ENCODE peak calls at places on chromosomes 2 and 18, in eight cellular contexts. One of them, this sample, is unnamed.
A peak's percentile ranks its signal among the peaks of the same experiment; 100 is the strongest.

GRCh38 chr18:35369126-35369525 is 8.0 kb downstream of the ZNF396 start:
- DNase-seq in HCT116: no peak
- DNase-seq in cardiac muscle cell: no peak
- DNase-seq in aorta: no peak
- DNase-seq in CD4-positive, alpha-beta memory T cell: no peak
- DNase-seq in hepatocyte: no peak
- DNase-seq in GM23248: peak; percentile 74
- DNase-seq in adrenal gland: no peak
- DNase-seq in this sample: no peak

GRCh38 chr2:236998758-236999157 is 86.9 kb upstream of the COPS8 start:
- DNase-seq in HCT116: no peak
- DNase-seq in cardiac muscle cell: no peak
- DNase-seq in aorta: no peak
- DNase-seq in CD4-positive, alpha-beta memory T cell: no peak
- DNase-seq in hepatocyte: no peak
- DNase-seq in GM23248: peak; percentile 21
- DNase-seq in adrenal gland: no peak
- DNase-seq in this sample: no peak

GRCh38 chr2:33529771-33530481 is 53.5 kb downstream of the RASGRP3 start:
- DNase-seq in HCT116: no peak
- DNase-seq in cardiac muscle cell: no peak
- DNase-seq in aorta: no peak
- DNase-seq in CD4-positive, alpha-beta memory T cell: no peak
- DNase-seq in hepatocyte: peak; percentile 36
- DNase-seq in GM23248: peak; percentile 98
- DNase-seq in adrenal gland: no peak
- DNase-seq in this sample: no peak

GRCh38 chr2:38178556-38179419 is 102.8 kb upstream of the CYP1B1 start:
- DNase-seq in HCT116: no peak
- DNase-seq in cardiac muscle cell: no peak
- DNase-seq in aorta: no peak
- DNase-seq in CD4-positive, alpha-beta memory T cell: no peak
- DNase-seq in hepatocyte: peak; percentile 34
- DNase-seq in GM23248: peak; percentile 92
- DNase-seq in adrenal gland: peak; percentile 46
- DNase-seq in this sample: peak; percentile 52

GRCh38 chr2:60756097-60757087 is at the start of gene PAPOLG:
- DNase-seq in HCT116: peak; percentile 76
- DNase-seq in cardiac muscle cell: peak; percentile 99
- DNase-seq in aorta: peak; percentile 99
- DNase-seq in CD4-positive, alpha-beta memory T cell: peak; percentile 93
- DNase-seq in hepatocyte: peak; percentile 99
- DNase-seq in GM23248: peak; percentile 100
- DNase-seq in adrenal gland: peak; percentile 94
- DNase-seq in this sample: peak; percentile 96

GRCh38 chr2:179812501-179812900 is 48.9 kb downstream of the ZNF385B start:
- DNase-seq in HCT116: no peak
- DNase-seq in cardiac muscle cell: no peak
- DNase-seq in aorta: no peak
- DNase-seq in CD4-positive, alpha-beta memory T cell: no peak
- DNase-seq in hepatocyte: no peak
- DNase-seq in GM23248: peak; percentile 14
- DNase-seq in adrenal gland: no peak
- DNase-seq in this sample: no peak

GRCh38 chr2:159720676-159721075 is 8.4 kb downstream of the MARCHF7 start:
- DNase-seq in HCT116: no peak
- DNase-seq in cardiac muscle cell: no peak
- DNase-seq in aorta: no peak
- DNase-seq in CD4-positive, alpha-beta memory T cell: no peak
- DNase-seq in hepatocyte: no peak
- DNase-seq in GM23248: no peak
- DNase-seq in adrenal gland: no peak
- DNase-seq in this sample: no peak

GRCh38 chr2:122703676-122704075 is 948.2 kb downstream of the TSN start:
- DNase-seq in HCT116: no peak
- DNase-seq in cardiac muscle cell: no peak
- DNase-seq in aorta: no peak
- DNase-seq in CD4-positive, alpha-beta memory T cell: no peak
- DNase-seq in hepatocyte: no peak
- DNase-seq in GM23248: no peak
- DNase-seq in adrenal gland: no peak
- DNase-seq in this sample: no peak

GRCh38 chr2:9266711-9267110 is 60.1 kb downstream of the ASAP2 start:
- DNase-seq in HCT116: no peak
- DNase-seq in cardiac muscle cell: no peak
- DNase-seq in aorta: no peak
- DNase-seq in CD4-positive, alpha-beta memory T cell: no peak
- DNase-seq in hepatocyte: no peak
- DNase-seq in GM23248: no peak
- DNase-seq in adrenal gland: no peak
- DNase-seq in this sample: no peak

GRCh38 chr2:9260411-9261037 is 53.9 kb downstream of the ASAP2 start:
- DNase-seq in HCT116: no peak
- DNase-seq in cardiac muscle cell: no peak
- DNase-seq in aorta: no peak
- DNase-seq in CD4-positive, alpha-beta memory T cell: no peak
- DNase-seq in hepatocyte: no peak
- DNase-seq in GM23248: no peak
- DNase-seq in adrenal gland: no peak
- DNase-seq in this sample: no peak

GRCh38 chr2:9261231-9261883 is 54.7 kb downstream of the ASAP2 start:
- DNase-seq in HCT116: no peak
- DNase-seq in cardiac muscle cell: no peak
- DNase-seq in aorta: no peak
- DNase-seq in CD4-positive, alpha-beta memory T cell: no peak
- DNase-seq in hepatocyte: no peak
- DNase-seq in GM23248: peak; percentile 77
- DNase-seq in adrenal gland: no peak
- DNase-seq in this sample: peak; percentile 84

GRCh38 chr2:9264301-9264700 is 57.7 kb downstream of the ASAP2 start:
- DNase-seq in HCT116: no peak
- DNase-seq in cardiac muscle cell: no peak
- DNase-seq in aorta: no peak
- DNase-seq in CD4-positive, alpha-beta memory T cell: no peak
- DNase-seq in hepatocyte: no peak
- DNase-seq in GM23248: peak; percentile 92
- DNase-seq in adrenal gland: no peak
- DNase-seq in this sample: no peak

GRCh38 chr2:9263388-9263787 is 56.8 kb downstream of the ASAP2 start:
- DNase-seq in HCT116: no peak
- DNase-seq in cardiac muscle cell: peak; percentile 57
- DNase-seq in aorta: no peak
- DNase-seq in CD4-positive, alpha-beta memory T cell: no peak
- DNase-seq in hepatocyte: no peak
- DNase-seq in GM23248: peak; percentile 54
- DNase-seq in adrenal gland: no peak
- DNase-seq in this sample: no peak
- H3K4me1 ChIP-seq in HCT116: no peaks in the 10 kb centered on the region
- H3K4me1 ChIP-seq in cardiac muscle cell: peaks cover 38% of the 10 kb centered on the region
- H3K4me1 ChIP-seq in aorta: no peaks in the 10 kb centered on the region
- H3K4me1 ChIP-seq in CD4-positive, alpha-beta memory T cell: no peaks in the 10 kb centered on the region
- H3K4me1 ChIP-seq in hepatocyte: peaks cover 31% of the 10 kb centered on the region
- H3K4me1 ChIP-seq in GM23248: peaks cover 75% of the 10 kb centered on the region
- H3K4me1 ChIP-seq in adrenal gland: peaks cover 45% of the 10 kb centered on the region
- H3K4me1 ChIP-seq in this sample: peaks cover 4% of the 10 kb centered on the region

DNA sequence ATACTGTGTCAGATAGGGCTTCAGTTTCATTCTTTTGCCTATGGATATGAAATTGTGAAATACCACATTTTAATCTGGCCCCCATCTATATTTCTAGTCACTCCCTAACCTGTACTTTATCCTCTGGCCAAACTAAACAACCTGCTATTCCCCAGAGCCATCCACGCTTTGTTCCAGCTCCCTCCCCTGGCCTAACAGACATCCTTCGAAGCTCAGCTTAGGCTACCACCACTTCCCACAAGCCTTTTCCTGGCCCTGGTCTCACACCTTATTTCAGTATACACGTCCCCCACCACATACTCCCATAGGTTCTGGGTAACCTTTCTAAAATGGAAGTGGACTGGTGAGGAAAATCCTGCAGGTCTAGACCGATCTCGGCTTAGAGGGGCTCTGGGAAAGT is 55.4 kb downstream of the MAP4K3 start:
- DNase-seq in HCT116: no peak
- DNase-seq in cardiac muscle cell: no peak
- DNase-seq in aorta: no peak
- DNase-seq in CD4-positive, alpha-beta memory T cell: no peak
- DNase-seq in hepatocyte: no peak
- DNase-seq in GM23248: no peak
- DNase-seq in adrenal gland: no peak
- DNase-seq in this sample: no peak
- H3K4me1 ChIP-seq in HCT116: no peaks in the 10 kb centered on the region
- H3K4me1 ChIP-seq in cardiac muscle cell: peaks cover 24% of the 10 kb centered on the region
- H3K4me1 ChIP-seq in aorta: peaks cover 3% of the 10 kb centered on the region
- H3K4me1 ChIP-seq in CD4-positive, alpha-beta memory T cell: no peaks in the 10 kb centered on the region
- H3K4me1 ChIP-seq in hepatocyte: peaks cover 9% of the 10 kb centered on the region
- H3K4me1 ChIP-seq in GM23248: peaks cover 29% of the 10 kb centered on the region
- H3K4me1 ChIP-seq in adrenal gland: peaks cover 54% of the 10 kb centered on the region
- H3K4me1 ChIP-seq in this sample: no peaks in the 10 kb centered on the region

GRCh38 chr2:54650612-54651011 is 72.8 kb upstream of the EML6 start:
- DNase-seq in HCT116: no peak
- DNase-seq in cardiac muscle cell: no peak
- DNase-seq in aorta: no peak
- DNase-seq in CD4-positive, alpha-beta memory T cell: no peak
- DNase-seq in hepatocyte: no peak
- DNase-seq in GM23248: no peak
- DNase-seq in adrenal gland: no peak
- DNase-seq in this sample: no peak

GRCh38 chr2:54649633-54650032 is 73.8 kb upstream of the EML6 start:
- DNase-seq in HCT116: no peak
- DNase-seq in cardiac muscle cell: no peak
- DNase-seq in aorta: no peak
- DNase-seq in CD4-positive, alpha-beta memory T cell: no peak
- DNase-seq in hepatocyte: no peak
- DNase-seq in GM23248: no peak
- DNase-seq in adrenal gland: no peak
- DNase-seq in this sample: no peak

GRCh38 chr2:54651291-54651690 is 72.2 kb upstream of the EML6 start:
- DNase-seq in HCT116: no peak
- DNase-seq in cardiac muscle cell: no peak
- DNase-seq in aorta: no peak
- DNase-seq in CD4-positive, alpha-beta memory T cell: no peak
- DNase-seq in hepatocyte: no peak
- DNase-seq in GM23248: no peak
- DNase-seq in adrenal gland: no peak
- DNase-seq in this sample: no peak

GRCh38 chr2:54648256-54648655 is 75.2 kb upstream of the EML6 start:
- DNase-seq in HCT116: no peak
- DNase-seq in cardiac muscle cell: no peak
- DNase-seq in aorta: no peak
- DNase-seq in CD4-positive, alpha-beta memory T cell: no peak
- DNase-seq in hepatocyte: no peak
- DNase-seq in GM23248: no peak
- DNase-seq in adrenal gland: no peak
- DNase-seq in this sample: no peak

GRCh38 chr2:54649191-54649590 is 74.3 kb upstream of the EML6 start:
- DNase-seq in HCT116: no peak
- DNase-seq in cardiac muscle cell: no peak
- DNase-seq in aorta: no peak
- DNase-seq in CD4-positive, alpha-beta memory T cell: no peak
- DNase-seq in hepatocyte: no peak
- DNase-seq in GM23248: no peak
- DNase-seq in adrenal gland: no peak
- DNase-seq in this sample: no peak
- H3K4me1 ChIP-seq in HCT116: no peaks in the 10 kb centered on the region
- H3K4me1 ChIP-seq in cardiac muscle cell: peaks cover 7% of the 10 kb centered on the region
- H3K4me1 ChIP-seq in aorta: no peaks in the 10 kb centered on the region
- H3K4me1 ChIP-seq in CD4-positive, alpha-beta memory T cell: no peaks in the 10 kb centered on the region
- H3K4me1 ChIP-seq in hepatocyte: no peaks in the 10 kb centered on the region
- H3K4me1 ChIP-seq in GM23248: peaks cover 3% of the 10 kb centered on the region
- H3K4me1 ChIP-seq in adrenal gland: peaks cover 13% of the 10 kb centered on the region
- H3K4me1 ChIP-seq in this sample: no peaks in the 10 kb centered on the region

DNA sequence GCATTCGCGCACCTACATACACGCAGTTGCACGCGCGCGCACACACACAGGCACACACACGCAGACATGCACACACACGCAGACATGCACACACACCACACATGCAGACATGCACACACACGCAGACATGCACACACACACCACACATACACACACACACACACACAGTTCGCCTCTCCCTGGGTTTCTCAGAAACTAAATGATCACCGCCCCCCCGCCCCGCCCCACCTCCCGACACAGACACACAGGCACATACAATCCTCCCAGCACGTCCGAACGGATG is 1.1 kb downstream of the EPHA4 start:
- DNase-seq in HCT116: no peak
- DNase-seq in cardiac muscle cell: no peak
- DNase-seq in aorta: no peak
- DNase-seq in CD4-positive, alpha-beta memory T cell: peak; percentile 60
- DNase-seq in hepatocyte: peak; percentile 9
- DNase-seq in GM23248: no peak
- DNase-seq in adrenal gland: no peak
- DNase-seq in this sample: no peak
- H3K4me1 ChIP-seq in HCT116: peaks cover 19% of the 10 kb centered on the region
- H3K4me1 ChIP-seq in cardiac muscle cell: peaks cover 16% of the 10 kb centered on the region
- H3K4me1 ChIP-seq in aorta: no peaks in the 10 kb centered on the region
- H3K4me1 ChIP-seq in CD4-positive, alpha-beta memory T cell: peaks cover 57% of the 10 kb centered on the region
- H3K4me1 ChIP-seq in hepatocyte: peaks cover 13% of the 10 kb centered on the region
- H3K4me1 ChIP-seq in GM23248: peaks cover 18% of the 10 kb centered on the region
- H3K4me1 ChIP-seq in adrenal gland: peaks cover 17% of the 10 kb centered on the region
- H3K4me1 ChIP-seq in this sample: no peaks in the 10 kb centered on the region

GRCh38 chr18:51192026-51192425 is 5.5 kb downstream of the MEX3C start:
- DNase-seq in HCT116: no peak
- DNase-seq in cardiac muscle cell: no peak
- DNase-seq in aorta: no peak
- DNase-seq in CD4-positive, alpha-beta memory T cell: no peak
- DNase-seq in hepatocyte: no peak
- DNase-seq in GM23248: peak; percentile 16
- DNase-seq in adrenal gland: no peak
- DNase-seq in this sample: no peak

GRCh38 chr18:51185075-51185474 is 12.4 kb downstream of the MEX3C start:
- DNase-seq in HCT116: no peak
- DNase-seq in cardiac muscle cell: no peak
- DNase-seq in aorta: no peak
- DNase-seq in CD4-positive, alpha-beta memory T cell: no peak
- DNase-seq in hepatocyte: no peak
- DNase-seq in GM23248: peak; percentile 22
- DNase-seq in adrenal gland: peak; percentile 67
- DNase-seq in this sample: no peak

GRCh38 chr18:51190000-51190399 is 7.5 kb downstream of the MEX3C start:
- DNase-seq in HCT116: no peak
- DNase-seq in cardiac muscle cell: no peak
- DNase-seq in aorta: no peak
- DNase-seq in CD4-positive, alpha-beta memory T cell: no peak
- DNase-seq in hepatocyte: no peak
- DNase-seq in GM23248: no peak
- DNase-seq in adrenal gland: no peak
- DNase-seq in this sample: no peak

GRCh38 chr18:51191139-51191717 is 6.3 kb downstream of the MEX3C start:
- DNase-seq in HCT116: no peak
- DNase-seq in cardiac muscle cell: no peak
- DNase-seq in aorta: no peak
- DNase-seq in CD4-positive, alpha-beta memory T cell: peak; percentile 50
- DNase-seq in hepatocyte: no peak
- DNase-seq in GM23248: peak; percentile 7
- DNase-seq in adrenal gland: no peak
- DNase-seq in this sample: no peak

GRCh38 chr18:51188024-51188701 is 9.3 kb downstream of the MEX3C start:
- DNase-seq in HCT116: no peak
- DNase-seq in cardiac muscle cell: no peak
- DNase-seq in aorta: no peak
- DNase-seq in CD4-positive, alpha-beta memory T cell: no peak
- DNase-seq in hepatocyte: no peak
- DNase-seq in GM23248: no peak
- DNase-seq in adrenal gland: no peak
- DNase-seq in this sample: no peak
- H3K4me1 ChIP-seq in HCT116: peaks cover 5% of the 10 kb centered on the region
- H3K4me1 ChIP-seq in cardiac muscle cell: peaks cover 28% of the 10 kb centered on the region
- H3K4me1 ChIP-seq in aorta: peaks cover 3% of the 10 kb centered on the region
- H3K4me1 ChIP-seq in CD4-positive, alpha-beta memory T cell: peaks cover 89% of the 10 kb centered on the region
- H3K4me1 ChIP-seq in hepatocyte: peaks cover 43% of the 10 kb centered on the region
- H3K4me1 ChIP-seq in GM23248: peaks cover 32% of the 10 kb centered on the region
- H3K4me1 ChIP-seq in adrenal gland: peaks cover 61% of the 10 kb centered on the region
- H3K4me1 ChIP-seq in this sample: no peaks in the 10 kb centered on the region

This sample was measured in uterus.